ENCODE peak calls at places on chromosomes 4 and X, in ten cellular contexts. B is activated T-helper 1 cell treated with anti-CD3 and anti-CD28 coated beads, Interleukin-12 subunit alpha, Interleukin-12 subunit beta, Interleukin-2, Interleukin-4 antibody, amounts not matched to agents 30 ng/mL and 10 ng/mL and 1 ng/mL, durations not matched to agents 14 hours and 24 hours and 36 hours; W is foreskin fibroblast; G is germinal center; F is left lobe of liver; U is activated CD8-positive, alpha-beta T cell treated with anti-CD3 and anti-CD28 coated beads, Interleukin-2, amount 10 ng/mL, durations not matched to agents 7 days and 5 days; O is GM23248; J is T47D; Y is ELR; P is NCI-H774. C is an unnamed sample.

GRCh38 chr4:140851032-140851636 is 94.9 kb upstream of the TBC1D9 start:
- DNase-seq in B (peak), W (peak), G (peak), F (no peak), U (peak), O (peak), J (peak), Y (peak), P (peak), C (peak)

GRCh38 chrX:123580871-123581270 is 152.0 kb downstream of the THOC2 start:
- DNase-seq in B (no peak), W (no peak), G (no peak), F (no peak), U (no peak), O (no peak), J (no peak), Y (no peak), P (no peak), C (no peak)

GRCh38 chr4:8920289-8920965 is 48.8 kb upstream of the HMX1 start:
- DNase-seq in B (no peak), W (no peak), G (peak), F (peak), U (no peak), O (no peak), J (no peak), Y (no peak), P (no peak), C (no peak)

GRCh38 chrX:40922307-40922706 is 162.9 kb upstream of the USP9X start:
- DNase-seq in B (no peak), W (peak), G (no peak), F (no peak), U (no peak), O (peak), J (no peak), Y (peak), P (no peak), C (peak)

GRCh38 chrX:134476284-134476683 is 16.3 kb downstream of the HPRT1 start:
- DNase-seq in B (no peak), W (no peak), G (no peak), F (no peak), U (no peak), O (no peak), J (no peak), Y (no peak), P (no peak), C (no peak)

GRCh38 chr4:151362404-151363164 is 37.2 kb upstream of the SH3D19 start:
- DNase-seq in B (peak), W (peak), G (peak), F (peak), U (peak), O (peak), J (peak), Y (peak), P (peak), C (peak)

GRCh38 chrX:40237745-40238178 is 140.0 kb upstream of the BCOR start:
- DNase-seq in B (no peak), W (no peak), G (no peak), F (no peak), U (no peak), O (no peak), J (no peak), Y (no peak), P (no peak), C (no peak)

GRCh38 chr4:3432381-3432790 is 9.4 kb upstream of the HGFAC start:
- DNase-seq in B (no peak), W (no peak), G (no peak), F (no peak), U (no peak), O (no peak), J (no peak), Y (no peak), P (no peak), C (no peak)

GRCh38 chr4:151940926-151941617 is 180.3 kb upstream of the GATB start:
- DNase-seq in B (no peak), W (no peak), G (no peak), F (no peak), U (peak), O (no peak), J (no peak), Y (no peak), P (no peak), C (no peak)

GRCh38 chr4:158929939-158930344 is 161.1 kb downstream of the FNIP2 start:
- DNase-seq in B (no peak), W (no peak), G (no peak), F (no peak), U (no peak), O (no peak), J (no peak), Y (no peak), P (no peak), C (peak)

GRCh38 chrX:114127411-114128025 is 456.4 kb upstream of the HTR2C start:
- DNase-seq in B (no peak), W (no peak), G (no peak), F (no peak), U (no peak), O (no peak), J (no peak), Y (no peak), P (no peak), C (no peak)

GRCh38 chr4:65071532-65071931 is 598.8 kb downstream of the EPHA5 start:
- DNase-seq in B (no peak), W (no peak), G (no peak), F (no peak), U (no peak), O (no peak), J (no peak), Y (peak), P (no peak), C (no peak)

GRCh38 chrX:8815460-8816065 is 14.4 kb upstream of the FAM9A start:
- DNase-seq in B (peak), W (peak), G (peak), F (no peak), U (peak), O (peak), J (peak), Y (peak), P (no peak), C (peak)

GRCh38 chr4:151198748-151199147 is 78.2 kb upstream of the PRSS48 start:
- DNase-seq in B (no peak), W (peak), G (no peak), F (no peak), U (no peak), O (peak), J (no peak), Y (no peak), P (no peak), C (peak)

GRCh38 chrX:134821370-134821769 is 163.1 kb upstream of the PLAC1 start:
- DNase-seq in B (no peak), W (peak), G (no peak), F (no peak), U (no peak), O (peak), J (no peak), Y (peak), P (no peak), C (no peak)

GRCh38 chrX:153417637-153418036 is 6.4 kb downstream of the ZFP92 start:
- DNase-seq in B (no peak), W (no peak), G (no peak), F (no peak), U (no peak), O (no peak), J (no peak), Y (no peak), P (no peak), C (no peak)

GRCh38 chr4:39514888-39515401 is 12.3 kb downstream of the UGDH start:
- DNase-seq in B (no peak), W (peak), G (no peak), F (peak), U (no peak), O (peak), J (no peak), Y (peak), P (no peak), C (no peak)

GRCh38 chr4:26420438-26420837 is 69.8 kb downstream of the CCKAR start:
- DNase-seq in B (no peak), W (no peak), G (no peak), F (no peak), U (no peak), O (peak), J (no peak), Y (peak), P (no peak), C (no peak)